ENCODE peak calls at places on chromosomes 12 and 14, in seven cellular contexts. One of them, this sample, is unnamed.

GRCh38 chr14:90970167-90970600 is 90.3 kb downstream of the RPS6KA5 start:
- DNase-seq in RWPE1: peak
- DNase-seq in dorsolateral prefrontal cortex: no peak
- DNase-seq in foreskin fibroblast: peak
- DNase-seq in brain microvascular endothelial cell: no peak
- DNase-seq in transverse colon: no peak
- DNase-seq in fibroblast of pulmonary artery: peak
- DNase-seq in this sample: peak

GRCh38 chr12:2642176-2642892 is 152.4 kb upstream of the FKBP4 start:
- DNase-seq in fibroblast of pulmonary artery: no peak
- DNase-seq in RWPE1: no peak
- DNase-seq in brain microvascular endothelial cell: no peak
- DNase-seq in transverse colon: peak
- DNase-seq in foreskin fibroblast: no peak
- DNase-seq in dorsolateral prefrontal cortex: no peak
- DNase-seq in this sample: no peak

GRCh38 chr12:121238604-121239334 is 28.8 kb downstream of the P2RX4 start:
- DNase-seq in dorsolateral prefrontal cortex: peak
- DNase-seq in foreskin fibroblast: no peak
- DNase-seq in brain microvascular endothelial cell: no peak
- DNase-seq in transverse colon: no peak
- DNase-seq in fibroblast of pulmonary artery: no peak
- DNase-seq in RWPE1: no peak
- DNase-seq in this sample: no peak

GRCh38 chr14:69037790-69038448 is 58.8 kb upstream of the ACTN1 start:
- DNase-seq in transverse colon: no peak
- DNase-seq in dorsolateral prefrontal cortex: no peak
- DNase-seq in foreskin fibroblast: peak
- DNase-seq in brain microvascular endothelial cell: no peak
- DNase-seq in fibroblast of pulmonary artery: peak
- DNase-seq in RWPE1: no peak
- DNase-seq in this sample: peak

GRCh38 chr12:62166525-62166924 is 93.7 kb upstream of the USP15 start:
- DNase-seq in brain microvascular endothelial cell: no peak
- DNase-seq in RWPE1: no peak
- DNase-seq in fibroblast of pulmonary artery: no peak
- DNase-seq in foreskin fibroblast: peak
- DNase-seq in transverse colon: no peak
- DNase-seq in dorsolateral prefrontal cortex: no peak
- DNase-seq in this sample: peak

GRCh38 chr14:77025744-77026165 is 2.8 kb downstream of the IRF2BPL start:
- DNase-seq in brain microvascular endothelial cell: no peak
- DNase-seq in dorsolateral prefrontal cortex: no peak
- DNase-seq in transverse colon: no peak
- DNase-seq in foreskin fibroblast: peak
- DNase-seq in RWPE1: no peak
- DNase-seq in fibroblast of pulmonary artery: no peak
- DNase-seq in this sample: no peak

GRCh38 chr12:19369691-19370148 is 69.6 kb upstream of the AEBP2 start:
- DNase-seq in transverse colon: no peak
- DNase-seq in foreskin fibroblast: peak
- DNase-seq in RWPE1: no peak
- DNase-seq in fibroblast of pulmonary artery: peak
- DNase-seq in brain microvascular endothelial cell: peak
- DNase-seq in dorsolateral prefrontal cortex: no peak
- DNase-seq in this sample: peak

GRCh38 chr12:102468261-102468940 is 12.0 kb downstream of the IGF1 start:
- DNase-seq in fibroblast of pulmonary artery: no peak
- DNase-seq in foreskin fibroblast: no peak
- DNase-seq in RWPE1: no peak
- DNase-seq in brain microvascular endothelial cell: no peak
- DNase-seq in dorsolateral prefrontal cortex: no peak
- DNase-seq in transverse colon: no peak
- DNase-seq in this sample: no peak

GRCh38 chr12:13097526-13097925 is 5.9 kb downstream of the GSG1 start:
- DNase-seq in foreskin fibroblast: peak
- DNase-seq in RWPE1: no peak
- DNase-seq in brain microvascular endothelial cell: no peak
- DNase-seq in transverse colon: no peak
- DNase-seq in dorsolateral prefrontal cortex: no peak
- DNase-seq in fibroblast of pulmonary artery: no peak
- DNase-seq in this sample: peak

GRCh38 chr12:52434096-52434733 is at the start of gene KRT75:
- DNase-seq in RWPE1: peak
- DNase-seq in fibroblast of pulmonary artery: no peak
- DNase-seq in brain microvascular endothelial cell: no peak
- DNase-seq in foreskin fibroblast: peak
- DNase-seq in dorsolateral prefrontal cortex: no peak
- DNase-seq in transverse colon: no peak
- DNase-seq in this sample: peak

GRCh38 chr12:46492471-46493351 is 120.1 kb upstream of the SLC38A2 start:
- DNase-seq in foreskin fibroblast: peak
- DNase-seq in RWPE1: peak
- DNase-seq in fibroblast of pulmonary artery: peak
- DNase-seq in brain microvascular endothelial cell: peak
- DNase-seq in transverse colon: no peak
- DNase-seq in dorsolateral prefrontal cortex: no peak
- DNase-seq in this sample: peak

GRCh38 chr12:46490635-46491034 is 118.1 kb upstream of the SLC38A2 start:
- DNase-seq in fibroblast of pulmonary artery: peak
- DNase-seq in foreskin fibroblast: peak
- DNase-seq in brain microvascular endothelial cell: no peak
- DNase-seq in dorsolateral prefrontal cortex: no peak
- DNase-seq in RWPE1: no peak
- DNase-seq in transverse colon: no peak
- DNase-seq in this sample: peak

GRCh38 chr12:46493352-46494209 is 121.0 kb upstream of the SLC38A2 start:
- DNase-seq in brain microvascular endothelial cell: no peak
- DNase-seq in foreskin fibroblast: no peak
- DNase-seq in fibroblast of pulmonary artery: no peak
- DNase-seq in transverse colon: no peak
- DNase-seq in dorsolateral prefrontal cortex: no peak
- DNase-seq in RWPE1: no peak
- DNase-seq in this sample: no peak

GRCh38 chr12:46489951-46490388 is 117.4 kb upstream of the SLC38A2 start:
- DNase-seq in brain microvascular endothelial cell: no peak
- DNase-seq in transverse colon: no peak
- DNase-seq in fibroblast of pulmonary artery: no peak
- DNase-seq in dorsolateral prefrontal cortex: no peak
- DNase-seq in foreskin fibroblast: peak
- DNase-seq in RWPE1: no peak
- DNase-seq in this sample: peak

GRCh38 chr12:46491548-46491947 is 119.0 kb upstream of the SLC38A2 start:
- DNase-seq in dorsolateral prefrontal cortex: no peak
- DNase-seq in fibroblast of pulmonary artery: peak
- DNase-seq in foreskin fibroblast: no peak
- DNase-seq in RWPE1: no peak
- DNase-seq in transverse colon: no peak
- DNase-seq in brain microvascular endothelial cell: no peak
- DNase-seq in this sample: no peak
- TF ChIP-seq CTCF in dorsolateral prefrontal cortex: no peak
- TF ChIP-seq CTCF in fibroblast of pulmonary artery: no peak
- TF ChIP-seq CTCF in foreskin fibroblast: no peak
- TF ChIP-seq CTCF in RWPE1: no peak
- TF ChIP-seq CTCF in transverse colon: no peak
- TF ChIP-seq CTCF in brain microvascular endothelial cell: no peak
- TF ChIP-seq CTCF in this sample: no peak

DNA sequence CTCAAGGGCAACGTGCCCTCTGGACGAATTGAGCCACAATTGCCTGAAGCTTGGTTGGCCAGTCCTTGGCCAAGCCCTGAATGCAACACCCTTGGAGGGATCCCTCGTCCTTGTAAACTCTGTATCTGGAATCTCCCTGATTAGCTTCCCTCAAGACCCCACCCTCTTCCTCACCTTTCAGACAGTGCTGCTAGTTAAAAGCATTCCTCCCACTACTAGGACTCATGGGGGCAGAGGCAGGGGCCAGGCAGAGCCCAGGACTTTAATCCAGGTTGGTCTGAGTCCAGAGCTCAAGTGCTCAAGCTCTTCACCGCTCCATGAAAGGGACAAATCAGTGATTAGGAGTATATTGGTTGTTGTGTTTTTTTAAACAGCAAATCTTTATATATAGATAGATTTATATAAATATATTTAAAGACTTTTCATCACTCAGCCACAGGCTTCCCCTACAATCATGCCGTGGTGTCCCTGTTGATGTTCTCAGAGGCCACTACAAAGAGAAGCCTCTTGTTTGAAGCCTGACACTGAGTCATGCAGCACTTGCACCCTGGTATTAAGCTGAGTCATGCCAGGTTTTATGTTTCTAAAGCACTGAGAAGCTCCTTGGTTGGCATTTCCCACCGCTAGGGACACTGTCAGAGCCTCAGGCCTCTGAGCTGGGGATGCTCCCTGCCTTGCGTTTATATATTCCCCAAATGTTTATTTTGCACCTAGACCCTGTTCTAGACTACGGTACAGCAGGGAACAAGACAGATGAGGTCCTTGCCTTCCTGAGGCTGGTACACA is 53.8 kb upstream of the GSC start:
- DNase-seq in dorsolateral prefrontal cortex: no peak
- DNase-seq in fibroblast of pulmonary artery: peak
- DNase-seq in brain microvascular endothelial cell: peak
- DNase-seq in RWPE1: no peak
- DNase-seq in transverse colon: no peak
- DNase-seq in foreskin fibroblast: no peak
- DNase-seq in this sample: peak
- TF ChIP-seq CTCF in dorsolateral prefrontal cortex: no peak
- TF ChIP-seq CTCF in fibroblast of pulmonary artery: no peak
- TF ChIP-seq CTCF in brain microvascular endothelial cell: peak
- TF ChIP-seq CTCF in RWPE1: no peak
- TF ChIP-seq CTCF in transverse colon: no peak
- TF ChIP-seq CTCF in foreskin fibroblast: no peak
- TF ChIP-seq CTCF in this sample: no peak

DNA sequence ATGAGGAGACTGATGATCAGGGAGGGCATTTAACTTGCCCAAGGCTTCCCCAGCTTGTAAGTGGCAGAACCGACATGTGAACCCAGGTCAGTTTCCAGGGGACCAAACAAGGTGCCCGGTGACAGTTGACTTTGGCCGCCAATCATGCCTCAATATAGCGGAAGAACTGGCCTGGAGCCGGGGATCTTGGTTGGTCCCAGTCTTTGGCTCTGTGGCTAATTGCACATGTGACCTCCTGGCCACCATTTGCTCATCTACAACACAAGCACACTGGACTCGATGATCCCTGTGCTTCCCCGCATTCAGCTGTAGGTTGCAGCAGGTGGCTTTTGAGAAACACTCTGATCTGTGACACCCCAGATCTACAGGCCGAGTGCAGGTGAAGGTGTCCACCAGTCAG is 13.9 kb downstream of the ACACB start:
- DNase-seq in dorsolateral prefrontal cortex: no peak
- DNase-seq in foreskin fibroblast: no peak
- DNase-seq in fibroblast of pulmonary artery: no peak
- DNase-seq in RWPE1: no peak
- DNase-seq in transverse colon: no peak
- DNase-seq in brain microvascular endothelial cell: no peak
- DNase-seq in this sample: no peak
- TF ChIP-seq CTCF in dorsolateral prefrontal cortex: no peak
- TF ChIP-seq CTCF in foreskin fibroblast: no peak
- TF ChIP-seq CTCF in fibroblast of pulmonary artery: no peak
- TF ChIP-seq CTCF in RWPE1: no peak
- TF ChIP-seq CTCF in transverse colon: no peak
- TF ChIP-seq CTCF in brain microvascular endothelial cell: no peak
- TF ChIP-seq CTCF in this sample: no peak

DNA sequence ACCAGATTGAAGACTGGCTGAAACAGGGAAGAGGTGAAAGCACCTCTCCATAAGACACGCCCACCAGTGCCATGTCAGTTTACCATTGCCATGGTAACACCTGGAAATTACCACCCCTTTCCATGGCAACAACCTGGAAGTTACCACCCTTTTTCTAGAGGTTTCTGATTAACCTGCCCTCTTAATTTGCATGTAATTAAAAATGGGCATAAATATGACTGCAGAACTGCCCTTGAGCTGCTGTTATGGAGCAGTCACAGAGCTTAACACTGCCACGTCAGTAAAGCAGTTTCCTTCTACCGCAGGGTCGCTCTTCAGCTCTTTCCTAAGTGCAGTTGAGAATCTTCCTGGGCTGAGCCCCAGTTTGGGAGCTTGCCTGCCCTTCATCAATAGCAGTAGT is 55.2 kb downstream of the RASSF3 start:
- DNase-seq in brain microvascular endothelial cell: no peak
- DNase-seq in dorsolateral prefrontal cortex: no peak
- DNase-seq in foreskin fibroblast: no peak
- DNase-seq in RWPE1: no peak
- DNase-seq in fibroblast of pulmonary artery: peak
- DNase-seq in transverse colon: peak
- DNase-seq in this sample: peak
- TF ChIP-seq CTCF in brain microvascular endothelial cell: no peak
- TF ChIP-seq CTCF in dorsolateral prefrontal cortex: no peak
- TF ChIP-seq CTCF in foreskin fibroblast: no peak
- TF ChIP-seq CTCF in RWPE1: no peak
- TF ChIP-seq CTCF in fibroblast of pulmonary artery: no peak
- TF ChIP-seq CTCF in transverse colon: no peak
- TF ChIP-seq CTCF in this sample: no peak

DNA sequence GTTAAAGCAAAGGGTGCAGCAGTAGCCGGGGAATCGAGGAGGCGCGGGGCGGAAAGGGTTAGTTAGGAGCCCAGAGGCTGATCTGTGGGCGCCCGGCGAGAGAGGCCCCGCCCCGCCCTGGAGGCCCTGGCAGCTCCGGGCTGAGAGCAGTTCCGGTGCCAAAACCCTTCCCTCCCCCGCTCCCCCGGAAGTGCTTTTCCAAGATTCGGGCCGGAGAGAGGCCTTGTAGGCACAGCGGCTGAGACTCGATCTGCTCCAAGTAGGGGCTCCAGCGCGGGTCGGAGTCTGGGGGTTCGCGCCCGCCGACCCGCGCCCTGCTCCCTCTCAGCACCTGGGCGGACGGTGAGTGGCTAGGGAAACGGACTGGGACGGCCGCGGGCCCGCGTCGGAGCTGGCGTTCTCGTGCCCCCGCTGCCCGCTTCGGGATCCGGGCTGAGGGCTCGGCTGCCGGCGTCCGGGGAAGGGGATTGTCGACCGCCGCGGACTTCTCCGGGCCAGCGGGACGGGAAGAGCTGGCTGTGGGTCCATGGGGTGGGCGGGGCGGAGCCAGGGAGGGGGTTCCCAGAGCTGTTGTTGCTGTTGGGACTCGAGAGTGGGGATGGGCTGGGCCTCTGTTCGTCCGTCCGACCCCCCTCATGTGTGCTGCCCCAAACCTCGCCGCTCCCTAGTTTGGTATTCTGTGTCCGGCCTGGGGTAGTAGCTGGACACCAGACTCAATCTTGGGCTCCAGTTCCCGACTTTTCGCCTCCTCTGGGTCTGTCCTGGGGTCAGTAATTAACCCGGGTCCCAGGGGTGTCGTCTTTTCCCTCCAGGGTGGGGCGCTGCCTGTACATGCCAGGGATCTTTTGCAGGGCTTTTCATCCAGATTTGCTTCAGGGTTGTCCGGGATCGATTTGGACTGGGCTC is at the start of gene FRS2:
- DNase-seq in dorsolateral prefrontal cortex: peak
- DNase-seq in RWPE1: peak
- DNase-seq in brain microvascular endothelial cell: peak
- DNase-seq in fibroblast of pulmonary artery: peak
- DNase-seq in transverse colon: peak
- DNase-seq in foreskin fibroblast: peak
- DNase-seq in this sample: peak
- TF ChIP-seq CTCF in dorsolateral prefrontal cortex: no peak
- TF ChIP-seq CTCF in RWPE1: peak
- TF ChIP-seq CTCF in brain microvascular endothelial cell: peak
- TF ChIP-seq CTCF in fibroblast of pulmonary artery: peak
- TF ChIP-seq CTCF in transverse colon: no peak
- TF ChIP-seq CTCF in foreskin fibroblast: peak
- TF ChIP-seq CTCF in this sample: peak